ENCODE peak calls at places on chromosomes 12 and 14, in six cellular contexts. Q, F, Z, Y, K and P are unnamed samples.

GRCh38 chr14:34204774-34205173 is 253.9 kb upstream of the EGLN3 start:
- DNase-seq in Q (no peak), F (no peak), Z (no peak), Y (no peak), K (peak), P (no peak)

GRCh38 chr12:40117818-40118217 is 11.9 kb upstream of the SLC2A13 start:
- DNase-seq in Q (no peak), F (no peak), Z (no peak), Y (no peak), K (no peak), P (no peak)

GRCh38 chr12:121465921-121466799 is 66.2 kb downstream of the RNF34 start:
- DNase-seq in Q (no peak), F (no peak), Z (no peak), Y (peak), K (no peak), P (peak)

GRCh38 chr12:71431991-71432390 is 7.6 kb upstream of the LGR5 start:
- DNase-seq in Q (no peak), F (no peak), Z (no peak), Y (no peak), K (no peak), P (no peak)

GRCh38 chr12:103824290-103824689 is 16.7 kb downstream of the NT5DC3 start:
- DNase-seq in Q (no peak), F (no peak), Z (no peak), Y (no peak), K (no peak), P (no peak)

GRCh38 chr12:10361622-10362021 is 28.2 kb downstream of the KLRK1 start:
- DNase-seq in Q (no peak), F (no peak), Z (no peak), Y (no peak), K (no peak), P (peak)

GRCh38 chr14:71725802-71726638 is 206.2 kb upstream of the RGS6 start:
- DNase-seq in Q (no peak), F (no peak), Z (no peak), Y (no peak), K (peak), P (peak)

GRCh38 chr14:74653386-74654138 is 41.5 kb upstream of the LTBP2 start:
- DNase-seq in Q (no peak), F (no peak), Z (peak), Y (no peak), K (peak), P (no peak)

GRCh38 chr14:52693532-52693931 is 1.8 kb downstream of the ERO1A start:
- DNase-seq in Q (no peak), F (no peak), Z (no peak), Y (no peak), K (no peak), P (no peak)

GRCh38 chr14:24312736-24313507 is 1.6 kb downstream of the LTB4R start:
- DNase-seq in Q (peak), F (no peak), Z (peak), Y (no peak), K (no peak), P (peak)

GRCh38 chr14:89723930-89724915 is 230.3 kb downstream of the EFCAB11 start:
- DNase-seq in Q (no peak), F (no peak), Z (no peak), Y (no peak), K (peak), P (no peak)
- H3K4me3 ChIP-seq in Q (peak), F (no peak), Z (no peak), Y (peak), K (peak), P (no peak)

GRCh38 chr14:100072783-100073346 is 7.6 kb downstream of the EVL start:
- DNase-seq in Q (peak), F (peak), Z (no peak), Y (peak), K (no peak), P (no peak)
- TF ChIP-seq CTCF in Q (peak), F (peak), Z (no peak), Y (no peak), K (no peak), P (no peak)

GRCh38 chr12:124875803-124876132 is 12.1 kb upstream of the SCARB1 start:
- DNase-seq in Q (no peak), F (no peak), Z (no peak), Y (no peak), K (no peak), P (no peak)

GRCh38 chr12:124876171-124876570 is 12.5 kb upstream of the SCARB1 start:
- DNase-seq in Q (no peak), F (no peak), Z (no peak), Y (no peak), K (no peak), P (no peak)

GRCh38 chr12:124877423-124877822 is 13.8 kb upstream of the SCARB1 start:
- DNase-seq in Q (no peak), F (peak), Z (no peak), Y (no peak), K (no peak), P (no peak)

GRCh38 chr12:124874188-124874587 is 10.5 kb upstream of the SCARB1 start:
- DNase-seq in Q (no peak), F (no peak), Z (no peak), Y (no peak), K (no peak), P (no peak)

DNA sequence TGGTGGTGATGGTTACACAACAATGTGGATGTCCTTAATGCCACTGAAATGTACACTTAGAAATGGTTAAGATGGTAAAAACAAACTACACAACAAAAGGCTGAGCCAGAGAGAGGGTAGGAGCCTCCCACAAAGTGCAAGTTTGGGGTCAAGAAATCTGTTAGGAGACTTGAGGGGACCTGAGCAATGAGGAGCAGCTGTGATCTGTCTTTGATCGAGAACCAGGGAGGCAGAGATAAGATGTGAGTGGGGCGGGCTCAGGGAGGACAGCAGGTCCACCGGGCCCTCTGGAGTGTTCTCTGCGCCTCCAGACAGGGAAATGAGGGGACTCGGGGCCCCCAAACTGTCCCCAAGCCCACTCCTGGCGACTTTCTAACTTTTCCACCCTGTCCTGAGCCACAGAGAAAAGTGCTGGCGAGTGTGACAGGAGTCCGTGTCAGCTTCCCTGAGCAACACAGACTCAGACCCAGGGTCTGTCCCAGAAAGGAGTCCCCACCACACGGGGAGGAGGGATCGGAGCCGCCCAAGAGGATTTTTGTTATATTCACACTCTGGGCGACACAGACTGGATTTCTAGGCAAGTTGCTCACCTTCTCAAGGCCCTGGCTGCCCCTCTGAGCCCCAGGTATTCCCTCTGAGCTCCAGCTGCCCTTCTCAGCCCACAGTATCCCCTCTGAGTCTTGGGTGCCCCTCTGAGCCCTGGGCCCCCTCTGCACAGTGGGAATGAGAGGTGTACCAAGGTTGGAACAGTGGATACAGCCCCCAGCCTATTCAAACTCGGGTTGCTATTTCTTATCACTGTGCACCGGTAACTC is 11.5 kb upstream of the SCARB1 start:
- DNase-seq in Q (no peak), F (peak), Z (no peak), Y (no peak), K (no peak), P (no peak)
- H3K4me3 ChIP-seq in Q (no peak), F (no peak), Z (no peak), Y (no peak), K (no peak), P (no peak)

GRCh38 chr12:116535241-116535640 is 23.9 kb upstream of the MAP1LC3B2 start:
- DNase-seq in Q (no peak), F (no peak), Z (no peak), Y (no peak), K (no peak), P (no peak)

GRCh38 chr12:116538076-116538591 is 21.0 kb upstream of the MAP1LC3B2 start:
- DNase-seq in Q (no peak), F (no peak), Z (no peak), Y (no peak), K (no peak), P (no peak)

GRCh38 chr12:116538682-116539264 is 20.4 kb upstream of the MAP1LC3B2 start:
- DNase-seq in Q (no peak), F (no peak), Z (no peak), Y (no peak), K (no peak), P (no peak)

GRCh38 chr12:116539361-116539771 is 19.8 kb upstream of the MAP1LC3B2 start:
- DNase-seq in Q (no peak), F (no peak), Z (no peak), Y (no peak), K (peak), P (peak)

GRCh38 chr12:116537149-116537904 is 21.9 kb upstream of the MAP1LC3B2 start:
- DNase-seq in Q (no peak), F (no peak), Z (no peak), Y (no peak), K (no peak), P (no peak)
- TF ChIP-seq CTCF in Q (no peak), F (no peak), Z (no peak), Y (no peak), K (no peak), P (no peak)

GRCh38 chr14:68814376-68815287 is 21.8 kb upstream of the ZFP36L1 start:
- DNase-seq in Q (peak), F (no peak), Z (no peak), Y (no peak), K (peak), P (peak)
- H3K4me3 ChIP-seq in Q (peak), F (no peak), Z (no peak), Y (peak), K (no peak), P (no peak)

GRCh38 chr12:68200854-68201253 is 24.8 kb downstream of the IL26 start:
- DNase-seq in Q (no peak), F (no peak), Z (no peak), Y (no peak), K (no peak), P (no peak)

GRCh38 chr12:68207276-68207675 is 18.3 kb downstream of the IL26 start:
- DNase-seq in Q (no peak), F (no peak), Z (no peak), Y (no peak), K (no peak), P (no peak)

GRCh38 chr12:68198490-68199086 is 27.0 kb downstream of the IL26 start:
- DNase-seq in Q (no peak), F (no peak), Z (no peak), Y (no peak), K (no peak), P (no peak)

GRCh38 chr12:68199127-68199526 is 26.5 kb downstream of the IL26 start:
- DNase-seq in Q (no peak), F (no peak), Z (no peak), Y (no peak), K (no peak), P (no peak)

DNA sequence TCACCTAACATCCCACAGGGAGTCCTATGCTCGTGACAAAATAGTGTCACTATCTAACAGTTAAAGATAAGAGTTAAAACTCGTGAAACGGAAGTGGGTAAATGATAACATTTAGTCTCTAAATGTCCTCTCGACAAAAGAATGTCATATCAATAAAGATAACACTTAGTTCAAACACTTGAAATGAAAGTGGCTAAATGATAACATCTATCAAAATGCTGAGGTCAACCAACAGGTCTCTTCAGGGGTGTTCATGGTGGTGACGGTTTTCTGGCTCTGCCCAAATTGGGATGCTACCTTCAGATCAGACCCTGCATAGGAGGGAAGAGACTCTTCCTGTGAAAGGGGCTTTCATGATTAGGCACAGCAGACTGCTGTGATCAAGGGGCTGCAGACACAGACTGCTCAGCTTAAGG is 22.1 kb downstream of the IL26 start:
- DNase-seq in Q (no peak), F (no peak), Z (no peak), Y (no peak), K (no peak), P (no peak)
- TF ChIP-seq CTCF in Q (no peak), F (no peak), Z (no peak), Y (no peak), K (no peak), P (no peak)

DNA sequence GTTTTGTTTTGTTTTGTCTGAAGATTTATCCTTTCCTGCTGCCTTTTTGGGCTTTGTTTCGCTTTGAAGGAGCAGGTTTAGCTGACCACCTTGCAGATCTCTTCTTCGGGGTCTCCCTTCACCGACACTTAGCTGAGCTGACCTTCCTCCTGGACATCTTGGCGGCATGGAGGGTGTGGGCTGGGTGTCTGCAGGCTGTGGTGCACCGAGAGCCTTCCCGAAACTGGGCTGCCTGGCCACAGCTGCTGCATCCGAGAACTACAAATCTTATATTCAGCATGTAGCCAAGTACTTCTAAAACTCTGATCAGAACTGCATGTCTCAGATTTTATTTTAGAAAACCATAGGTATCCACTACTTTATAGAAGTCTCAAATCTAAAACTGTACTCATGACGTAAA is 84.9 kb downstream of the PPFIBP1 start:
- DNase-seq in Q (no peak), F (no peak), Z (no peak), Y (no peak), K (no peak), P (no peak)
- H3K4me3 ChIP-seq in Q (peak), F (no peak), Z (no peak), Y (no peak), K (no peak), P (no peak)

GRCh38 chr14:47442206-47442605 is 233.2 kb downstream of the MDGA2 start:
- DNase-seq in Q (no peak), F (no peak), Z (no peak), Y (no peak), K (peak), P (peak)
- TF ChIP-seq CTCF in Q (no peak), F (no peak), Z (no peak), Y (no peak), K (peak), P (no peak)

GRCh38 chr12:69064734-69065413 is 131.9 kb upstream of the CPM start:
- DNase-seq in Q (no peak), F (no peak), Z (no peak), Y (no peak), K (no peak), P (no peak)
- H3K4me3 ChIP-seq in Q (no peak), F (no peak), Z (no peak), Y (no peak), K (no peak), P (no peak)